ENCODE peak calls at places on chromosomes 2 and 18, in ten cellular contexts. U, L, H, Z, P, O, A, E, J and V are unnamed samples.

GRCh38 chr2:110125292-110125691 is 9.7 kb upstream of the MALL start:
- DNase-seq in Z (no peak), A (no peak), L (no peak), H (no peak), E (no peak), J (no peak), O (no peak), U (no peak), P (no peak), V (no peak)

GRCh38 chr2:177635696-177636095 is 243.1 kb downstream of the AGPS start:
- DNase-seq in U (no peak), P (no peak), J (no peak), Z (no peak), H (no peak), L (no peak), E (no peak), O (no peak), A (no peak), V (no peak)

GRCh38 chr2:35292269-35292668 is 1063.3 kb upstream of the CRIM1 start:
- DNase-seq in Z (no peak), H (no peak), A (no peak), O (no peak), L (no peak), P (no peak), J (no peak), U (no peak), E (no peak), V (no peak)

GRCh38 chr18:10660485-10660884 is 134.7 kb downstream of the NAPG start:
- DNase-seq in E (no peak), J (peak; percentile 45), O (no peak), Z (no peak), H (peak; percentile 71), U (peak; percentile 89), L (no peak), A (no peak), P (no peak), V (no peak)

GRCh38 chr18:33871363-33872025 is 293.5 kb downstream of the ASXL3 start:
- DNase-seq in L (no peak), A (peak; percentile 1), P (no peak), E (no peak), H (no peak), Z (no peak), J (no peak), U (no peak), O (no peak), V (no peak)

GRCh38 chr18:55354795-55355194 is 233.2 kb downstream of the TCF4 start:
- DNase-seq in J (no peak), L (no peak), H (no peak), U (peak; percentile 58), O (no peak), A (no peak), P (no peak), E (no peak), Z (no peak), V (no peak)

GRCh38 chr2:37375721-37376399 is 31.4 kb downstream of the QPCT start:
- DNase-seq in U (no peak), A (no peak), Z (no peak), P (no peak), E (no peak), O (no peak), H (no peak), J (no peak), L (no peak), V (no peak)

GRCh38 chr2:128273469-128274081 is 45.1 kb downstream of the HS6ST1 start:
- DNase-seq in H (peak; percentile 48), L (no peak), J (no peak), E (no peak), U (no peak), O (no peak), A (no peak), Z (no peak), P (no peak), V (peak; percentile 82)

GRCh38 chr2:147952118-147952517 is 68.4 kb downstream of the ORC4 start:
- DNase-seq in P (no peak), E (no peak), H (no peak), L (no peak), O (no peak), A (no peak), J (no peak), U (no peak), Z (no peak), V (no peak)

GRCh38 chr18:9570255-9570654 is 44.1 kb downstream of the PPP4R1 start:
- DNase-seq in U (no peak), E (no peak), H (no peak), A (no peak), Z (no peak), J (no peak), O (no peak), L (no peak), P (no peak), V (no peak)

GRCh38 chr2:46413111-46413510 is 66.3 kb upstream of the TMEM247 start:
- DNase-seq in E (no peak), Z (no peak), O (no peak), L (no peak), J (no peak), A (no peak), U (no peak), P (no peak), H (no peak), V (no peak)

GRCh38 chr2:239245872-239246701 is 154.7 kb downstream of the HDAC4 start:
- DNase-seq in O (no peak), Z (no peak), J (no peak), L (peak; percentile 41), A (no peak), H (peak; percentile 82), U (no peak), E (no peak), P (peak; percentile 34), V (peak; percentile 78)

GRCh38 chr2:148994341-148994740 is 44.2 kb upstream of the LYPD6B start:
- DNase-seq in P (no peak), O (no peak), E (no peak), Z (no peak), J (no peak), H (no peak), U (no peak), L (no peak), A (no peak), V (no peak)

GRCh38 chr2:156473445-156473844 is 37.3 kb downstream of the GPD2 start:
- DNase-seq in J (no peak), E (no peak), P (no peak), O (no peak), L (no peak), H (no peak), Z (no peak), U (no peak), A (no peak), V (no peak)

GRCh38 chr2:52416340-52416739 is 1351.3 kb upstream of the CHAC2 start:
- DNase-seq in J (no peak), P (no peak), A (peak; percentile 7), H (no peak), E (no peak), Z (no peak), O (no peak), L (no peak), U (peak; percentile 61), V (no peak)

GRCh38 chr2:71939588-71940535 is 207.8 kb downstream of the CYP26B1 start:
- DNase-seq in Z (no peak), E (no peak), H (peak; percentile 39), U (no peak), P (no peak), O (no peak), A (peak; percentile 54), J (peak; percentile 20), L (no peak), V (no peak)

GRCh38 chr2:100919316-100919715 is 82.8 kb upstream of the RPL31 start:
- DNase-seq in U (no peak), J (peak; percentile 40), A (peak; percentile 50), Z (no peak), H (no peak), E (no peak), P (no peak), O (peak; percentile 22), L (peak; percentile 39), V (no peak)
- TF ChIP-seq CTCF in U (peak; percentile 65), J (peak; percentile 43), A (peak; percentile 87), Z (peak; percentile 50), H (peak; percentile 46), E (peak; percentile 11), P (peak; percentile 63), O (peak; percentile 55), L (peak; percentile 59), V (peak; percentile 61)

DNA sequence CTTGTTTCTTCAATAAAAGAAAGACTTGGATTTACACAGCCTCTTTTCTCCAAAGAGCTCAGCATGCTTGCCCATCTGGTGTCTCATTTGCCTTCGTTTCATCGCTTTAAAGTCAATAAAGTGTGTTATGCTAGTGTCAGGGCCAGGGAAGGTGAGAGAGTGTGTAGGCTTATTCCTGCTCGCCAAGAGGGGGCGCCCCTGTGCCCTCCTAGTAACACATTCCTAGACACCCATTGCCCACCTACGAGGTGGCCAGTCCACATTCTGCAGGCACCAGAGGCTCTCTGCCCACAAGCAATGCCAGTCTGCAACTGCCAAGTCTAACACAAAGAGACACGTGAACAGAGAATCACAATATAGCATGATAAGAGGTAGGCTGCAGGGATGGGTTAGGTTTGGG is 39.4 kb upstream of the DAPL1 start:
- DNase-seq in L (no peak), U (no peak), P (peak; percentile 27), E (no peak), A (peak; percentile 33), Z (no peak), H (no peak), J (no peak), O (no peak), V (no peak)
- TF ChIP-seq CTCF in L (peak; percentile 33), U (peak; percentile 48), P (peak; percentile 60), E (peak; percentile 9), A (peak; percentile 60), Z (peak; percentile 25), H (peak; percentile 21), J (no peak), O (no peak), V (peak; percentile 57)

GRCh38 chr2:80459028-80459427 is 154.5 kb upstream of the LRRTM1 start:
- DNase-seq in A (no peak), P (no peak), L (no peak), E (no peak), J (no peak), Z (no peak), O (no peak), U (no peak), H (no peak), V (no peak)
- TF ChIP-seq CTCF in A (no peak), P (no peak), L (no peak), E (no peak), J (no peak), Z (no peak), O (no peak), U (no peak), H (no peak), V (no peak)

GRCh38 chr2:172427256-172427989 is at the start of gene ITGA6:
- DNase-seq in P (peak; percentile 73), J (peak; percentile 57), O (peak; percentile 74), L (peak; percentile 84), Z (peak; percentile 70), H (peak; percentile 84), A (peak; percentile 88), U (no peak), E (no peak), V (no peak)
- TF ChIP-seq CTCF in P (no peak), J (peak; percentile 5), O (no peak), L (no peak), Z (no peak), H (no peak), A (no peak), U (no peak), E (peak; percentile 14), V (peak; percentile 58)

GRCh38 chr18:52288403-52289004 is 51.5 kb upstream of the DCC start:
- DNase-seq in Z (peak; percentile 10), U (peak; percentile 29), H (peak; percentile 54), O (peak; percentile 32), J (peak; percentile 26), A (peak; percentile 19), L (peak; percentile 62), E (no peak), P (peak; percentile 57), V (no peak)
- TF ChIP-seq CTCF in Z (peak; percentile 91), U (peak; percentile 78), H (peak; percentile 57), O (peak; percentile 85), J (peak; percentile 87), A (peak; percentile 76), L (peak; percentile 91), E (peak; percentile 8), P (peak; percentile 83), V (peak; percentile 51)